ENCODE peak calls at places on chromosomes 1 and 21, in five cellular contexts. One of them, this sample, is unnamed.

GRCh38 chr1:71001627-71002026 is 46.0 kb downstream of the PTGER3 start:
- DNase-seq in astrocyte of the spinal cord: no peak
- DNase-seq in brain microvascular endothelial cell: no peak
- DNase-seq in esophagus squamous epithelium: no peak
- DNase-seq in body of pancreas: no peak
- DNase-seq in this sample: no peak

GRCh38 chr1:178581351-178581951 is 68.5 kb downstream of the TEX35 start:
- DNase-seq in body of pancreas: no peak
- DNase-seq in brain microvascular endothelial cell: no peak
- DNase-seq in esophagus squamous epithelium: no peak
- DNase-seq in astrocyte of the spinal cord: no peak
- DNase-seq in this sample: no peak

GRCh38 chr21:41367598-41368360 is 6.0 kb downstream of the MX2 start:
- DNase-seq in brain microvascular endothelial cell: no peak
- DNase-seq in body of pancreas: no peak
- DNase-seq in esophagus squamous epithelium: peak; percentile 6
- DNase-seq in astrocyte of the spinal cord: no peak
- DNase-seq in this sample: no peak

GRCh38 chr1:62358974-62359373 is 39.7 kb upstream of the KANK4 start:
- DNase-seq in esophagus squamous epithelium: no peak
- DNase-seq in astrocyte of the spinal cord: no peak
- DNase-seq in brain microvascular endothelial cell: no peak
- DNase-seq in body of pancreas: no peak
- DNase-seq in this sample: no peak

GRCh38 chr1:156935719-156936118 is 15.3 kb downstream of the LRRC71 start:
- DNase-seq in body of pancreas: no peak
- DNase-seq in astrocyte of the spinal cord: no peak
- DNase-seq in brain microvascular endothelial cell: no peak
- DNase-seq in esophagus squamous epithelium: no peak
- DNase-seq in this sample: no peak

GRCh38 chr1:69246721-69247120 is 321.0 kb upstream of the LRRC7 start:
- DNase-seq in astrocyte of the spinal cord: no peak
- DNase-seq in esophagus squamous epithelium: no peak
- DNase-seq in body of pancreas: no peak
- DNase-seq in brain microvascular endothelial cell: no peak
- DNase-seq in this sample: no peak

GRCh38 chr1:228374711-228375577 is 31.7 kb downstream of the TRIM11 start:
- DNase-seq in brain microvascular endothelial cell: peak; percentile 56
- DNase-seq in esophagus squamous epithelium: no peak
- DNase-seq in astrocyte of the spinal cord: peak; percentile 68
- DNase-seq in body of pancreas: peak; percentile 54
- DNase-seq in this sample: peak; percentile 83

GRCh38 chr1:37537378-37537777 is 16.7 kb downstream of the SNIP1 start:
- DNase-seq in body of pancreas: peak; percentile 23
- DNase-seq in esophagus squamous epithelium: no peak
- DNase-seq in astrocyte of the spinal cord: peak; percentile 73
- DNase-seq in brain microvascular endothelial cell: peak; percentile 39
- DNase-seq in this sample: no peak